ENCODE peak calls at places on chromosomes 13 and 19, in five cellular contexts. One of them, this sample, is unnamed.

GRCh38 chr13:112442483-112443090 is 66.4 kb downstream of the SPACA7 start:
- DNase-seq in psoas muscle: peak
- DNase-seq in fibroblast of mammary gland: no peak
- DNase-seq in GM06990: no peak
- DNase-seq in body of pancreas: no peak
- DNase-seq in this sample: no peak

GRCh38 chr19:11064831-11065303 is 24.4 kb upstream of the LDLR start:
- DNase-seq in psoas muscle: no peak
- DNase-seq in fibroblast of mammary gland: peak
- DNase-seq in GM06990: no peak
- DNase-seq in body of pancreas: peak
- DNase-seq in this sample: no peak

GRCh38 chr13:97259787-97260641 is 37.9 kb downstream of the MBNL2 start:
- DNase-seq in psoas muscle: peak
- DNase-seq in fibroblast of mammary gland: peak
- DNase-seq in GM06990: no peak
- DNase-seq in body of pancreas: no peak
- DNase-seq in this sample: no peak

GRCh38 chr13:111387026-111387871 is 66.8 kb downstream of the TEX29 start:
- DNase-seq in psoas muscle: no peak
- DNase-seq in fibroblast of mammary gland: no peak
- DNase-seq in GM06990: no peak
- DNase-seq in body of pancreas: no peak
- DNase-seq in this sample: no peak

GRCh38 chr13:111534646-111535461 is 214.4 kb downstream of the TEX29 start:
- DNase-seq in psoas muscle: no peak
- DNase-seq in fibroblast of mammary gland: no peak
- DNase-seq in GM06990: no peak
- DNase-seq in body of pancreas: no peak
- DNase-seq in this sample: no peak

GRCh38 chr13:24745861-24746617 is 17.9 kb upstream of the RNF17 start:
- DNase-seq in psoas muscle: no peak
- DNase-seq in fibroblast of mammary gland: no peak
- DNase-seq in GM06990: peak
- DNase-seq in body of pancreas: no peak
- DNase-seq in this sample: no peak

GRCh38 chr13:41622545-41623429 is 165.4 kb downstream of the RGCC start:
- DNase-seq in psoas muscle: no peak
- DNase-seq in fibroblast of mammary gland: peak
- DNase-seq in GM06990: no peak
- DNase-seq in body of pancreas: no peak
- DNase-seq in this sample: no peak

GRCh38 chr19:8517551-8518442 is 3.8 kb upstream of the ZNF414 start:
- DNase-seq in psoas muscle: no peak
- DNase-seq in fibroblast of mammary gland: peak
- DNase-seq in GM06990: no peak
- DNase-seq in body of pancreas: no peak
- DNase-seq in this sample: no peak

GRCh38 chr19:10226376-10227214 is 4.5 kb downstream of the S1PR2 start:
- DNase-seq in psoas muscle: peak
- DNase-seq in fibroblast of mammary gland: peak
- DNase-seq in GM06990: no peak
- DNase-seq in body of pancreas: peak
- DNase-seq in this sample: no peak

GRCh38 chr19:35446194-35446593 is 1.9 kb upstream of the FFAR2 start:
- DNase-seq in psoas muscle: no peak
- DNase-seq in fibroblast of mammary gland: no peak
- DNase-seq in GM06990: no peak
- DNase-seq in body of pancreas: no peak
- DNase-seq in this sample: no peak

GRCh38 chr19:5470264-5470671 is 15.1 kb downstream of the ZNRF4 start:
- DNase-seq in psoas muscle: no peak
- DNase-seq in fibroblast of mammary gland: no peak
- DNase-seq in GM06990: no peak
- DNase-seq in body of pancreas: no peak
- DNase-seq in this sample: no peak

GRCh38 chr13:84917252-84917878 is 881.9 kb downstream of the SLITRK6 start:
- DNase-seq in psoas muscle: no peak
- DNase-seq in fibroblast of mammary gland: peak
- DNase-seq in GM06990: no peak
- DNase-seq in body of pancreas: no peak
- DNase-seq in this sample: no peak

GRCh38 chr19:35299523-35300339 is 7.8 kb downstream of the MAG start:
- DNase-seq in psoas muscle: no peak
- DNase-seq in fibroblast of mammary gland: no peak
- DNase-seq in GM06990: no peak
- DNase-seq in body of pancreas: peak
- DNase-seq in this sample: no peak

GRCh38 chr19:15337202-15337601 is 4.9 kb upstream of the BRD4 start:
- DNase-seq in psoas muscle: no peak
- DNase-seq in fibroblast of mammary gland: peak
- DNase-seq in GM06990: no peak
- DNase-seq in body of pancreas: no peak
- DNase-seq in this sample: no peak

GRCh38 chr13:106573279-106573831 is 5.4 kb upstream of the ARGLU1 start:
- DNase-seq in psoas muscle: no peak
- DNase-seq in fibroblast of mammary gland: peak
- DNase-seq in GM06990: no peak
- DNase-seq in body of pancreas: no peak
- DNase-seq in this sample: no peak

GRCh38 chr13:30877335-30877734 is 28.7 kb upstream of the MEDAG start:
- DNase-seq in psoas muscle: no peak
- DNase-seq in fibroblast of mammary gland: peak
- DNase-seq in GM06990: no peak
- DNase-seq in body of pancreas: no peak
- DNase-seq in this sample: no peak

GRCh38 chr19:57242821-57243220 is 2.4 kb downstream of the ZNF805 start:
- DNase-seq in psoas muscle: no peak
- DNase-seq in fibroblast of mammary gland: no peak
- DNase-seq in GM06990: no peak
- DNase-seq in body of pancreas: no peak
- DNase-seq in this sample: no peak

GRCh38 chr13:51644649-51645048 is 60.4 kb downstream of the WDFY2 start:
- DNase-seq in psoas muscle: no peak
- DNase-seq in fibroblast of mammary gland: peak
- DNase-seq in GM06990: no peak
- DNase-seq in body of pancreas: peak
- DNase-seq in this sample: no peak

GRCh38 chr13:38687246-38688229 is 661 bp downstream of the FREM2 start:
- DNase-seq in psoas muscle: peak
- DNase-seq in fibroblast of mammary gland: peak
- DNase-seq in GM06990: peak
- DNase-seq in body of pancreas: peak
- DNase-seq in this sample: no peak

GRCh38 chr13:38684714-38685113 is 2.2 kb upstream of the FREM2 start:
- DNase-seq in psoas muscle: no peak
- DNase-seq in fibroblast of mammary gland: no peak
- DNase-seq in GM06990: no peak
- DNase-seq in body of pancreas: no peak
- DNase-seq in this sample: no peak

GRCh38 chr13:38686635-38687245 is at the start of gene FREM2:
- DNase-seq in psoas muscle: peak
- DNase-seq in fibroblast of mammary gland: no peak
- DNase-seq in GM06990: peak
- DNase-seq in body of pancreas: peak
- DNase-seq in this sample: peak

GRCh38 chr13:38688674-38689073 is 1.8 kb downstream of the FREM2 start:
- DNase-seq in psoas muscle: no peak
- DNase-seq in fibroblast of mammary gland: no peak
- DNase-seq in GM06990: no peak
- DNase-seq in body of pancreas: peak
- DNase-seq in this sample: no peak

GRCh38 chr13:38685974-38686571 is 804 bp upstream of the FREM2 start:
- DNase-seq in psoas muscle: no peak
- DNase-seq in fibroblast of mammary gland: peak
- DNase-seq in GM06990: no peak
- DNase-seq in body of pancreas: peak
- DNase-seq in this sample: no peak
- TF ChIP-seq CTCF in psoas muscle: peak
- TF ChIP-seq CTCF in fibroblast of mammary gland: peak
- TF ChIP-seq CTCF in GM06990: peak
- TF ChIP-seq CTCF in body of pancreas: peak
- TF ChIP-seq CTCF in this sample: peak

DNA sequence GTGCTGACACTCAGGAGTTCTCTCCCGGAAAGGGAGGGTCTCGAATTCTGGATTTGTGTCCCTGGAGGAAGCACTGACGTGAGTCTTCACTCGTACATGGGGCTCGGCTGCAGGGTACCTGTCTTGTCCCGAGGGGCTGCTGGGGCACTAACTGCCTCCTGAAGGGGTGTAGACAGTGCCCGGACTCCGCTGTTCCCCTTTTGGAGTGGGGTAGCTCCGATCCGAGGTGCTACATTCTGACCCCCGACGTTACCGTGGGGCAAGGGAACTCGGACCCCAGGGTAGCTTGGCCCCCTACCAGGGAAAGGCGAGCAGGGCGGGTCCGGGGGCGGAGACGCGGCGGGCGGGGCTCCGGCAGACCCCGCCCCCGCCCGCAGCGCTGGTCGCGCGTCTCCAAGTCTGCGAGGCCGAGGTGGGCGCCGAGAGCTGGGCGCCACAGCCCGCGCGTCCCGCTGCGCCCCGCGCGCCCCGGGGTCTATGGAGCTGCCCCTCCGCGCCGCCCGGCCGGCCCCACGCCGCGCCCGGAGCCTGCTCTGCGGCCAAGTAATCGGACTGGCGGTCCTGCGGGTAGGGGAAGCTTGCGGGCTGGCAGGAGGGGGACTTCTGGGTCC is at the start of gene NPAS1:
- DNase-seq in psoas muscle: no peak
- DNase-seq in fibroblast of mammary gland: no peak
- DNase-seq in GM06990: no peak
- DNase-seq in body of pancreas: no peak
- DNase-seq in this sample: no peak
- H3K4me3 ChIP-seq in psoas muscle: peak
- H3K4me3 ChIP-seq in fibroblast of mammary gland: peak
- H3K4me3 ChIP-seq in GM06990: no peak
- H3K4me3 ChIP-seq in body of pancreas: no peak
- H3K4me3 ChIP-seq in this sample: peak

GRCh38 chr13:102555914-102556553 is 40.8 kb upstream of the TPP2 start:
- DNase-seq in psoas muscle: no peak
- DNase-seq in fibroblast of mammary gland: peak
- DNase-seq in GM06990: peak
- DNase-seq in body of pancreas: no peak
- DNase-seq in this sample: no peak
- TF ChIP-seq CTCF in psoas muscle: peak
- TF ChIP-seq CTCF in fibroblast of mammary gland: peak
- TF ChIP-seq CTCF in GM06990: peak
- TF ChIP-seq CTCF in body of pancreas: peak
- TF ChIP-seq CTCF in this sample: peak

DNA sequence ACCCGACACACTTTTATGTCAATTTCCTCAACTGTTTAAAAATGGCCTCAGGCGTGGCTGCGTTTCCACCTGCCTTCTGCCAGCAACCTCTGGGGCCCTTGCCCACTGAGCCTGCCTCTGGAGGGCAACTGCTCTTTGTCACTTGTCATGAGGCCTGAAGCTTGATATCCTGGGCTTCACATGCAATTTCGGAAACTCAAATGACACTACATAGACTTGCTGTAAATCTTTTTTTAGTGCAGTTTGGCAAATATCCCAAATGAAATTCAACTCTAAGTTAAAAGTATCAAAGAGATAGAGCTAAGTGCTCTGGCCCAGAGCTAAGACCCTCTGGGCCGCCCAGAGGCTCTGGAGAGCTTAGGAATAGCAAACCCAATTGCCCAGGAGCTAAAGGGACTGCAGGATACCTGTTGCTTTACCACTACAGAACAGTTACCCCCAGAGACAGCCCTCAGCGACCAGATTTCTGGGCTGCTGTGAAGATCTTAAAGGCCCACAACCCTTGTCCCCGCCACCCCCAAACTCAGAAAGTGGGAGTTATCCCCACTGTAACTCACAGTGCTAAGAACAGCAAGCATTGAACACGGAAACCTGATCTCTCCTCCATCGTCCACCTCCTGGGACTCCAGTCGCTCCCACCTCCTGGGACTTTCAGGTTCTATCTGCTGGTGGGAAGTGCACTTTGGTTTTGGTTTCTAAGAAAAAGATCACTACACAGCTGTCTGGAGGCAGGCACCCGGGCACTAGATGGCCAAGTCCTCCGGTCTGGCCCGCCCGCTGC is 19.4 kb downstream of the GJA3 start:
- DNase-seq in psoas muscle: no peak
- DNase-seq in fibroblast of mammary gland: no peak
- DNase-seq in GM06990: no peak
- DNase-seq in body of pancreas: no peak
- DNase-seq in this sample: no peak
- H3K4me3 ChIP-seq in psoas muscle: peak
- H3K4me3 ChIP-seq in fibroblast of mammary gland: no peak
- H3K4me3 ChIP-seq in GM06990: no peak
- H3K4me3 ChIP-seq in body of pancreas: no peak
- H3K4me3 ChIP-seq in this sample: no peak

This sample was measured in retinal pigment epithelial cell.